ENCODE peak calls at places on chromosomes 12 and 14, in six cellular contexts. W is SHP77; B is prostate gland; M is GM04503; L is AG04450; Z is activated T-helper 1 cell treated with anti-CD3 and anti-CD28 coated beads, Interleukin-2, amount 50 U/mL, for 16 hours. O is an unnamed sample.
A peak's percentile ranks its signal among the peaks of the same experiment; 100 is the strongest.

GRCh38 chr12:102659200-102659911 is 179.0 kb upstream of the IGF1 start:
- DNase-seq in L (no peak), M (no peak), Z (no peak), W (no peak), B (no peak), O (no peak)

GRCh38 chr12:122740351-122740750 is 9.7 kb upstream of the HCAR1 start:
- DNase-seq in M (no peak), B (no peak), Z (no peak), W (no peak), L (no peak), O (no peak)

GRCh38 chr12:20459920-20460319 is 91.6 kb downstream of the PDE3A start:
- DNase-seq in W (no peak), M (no peak), L (no peak), B (no peak), Z (no peak), O (no peak)

GRCh38 chr12:121806556-121807308 is 2.9 kb downstream of the SETD1B start:
- DNase-seq in L (no peak), M (no peak), W (no peak), Z (no peak), B (no peak), O (no peak)

GRCh38 chr12:108647199-108647935 is 13.7 kb upstream of the SELPLG start:
- DNase-seq in W (no peak), M (no peak), L (no peak), B (no peak), Z (no peak), O (no peak)

GRCh38 chr14:25381498-25381897 is 331.6 kb upstream of the STXBP6 start:
- DNase-seq in W (peak; percentile 3), Z (no peak), M (no peak), L (no peak), B (no peak), O (no peak)

GRCh38 chr12:92362785-92363184 is 217.1 kb upstream of the BTG1 start:
- DNase-seq in M (no peak), L (no peak), B (no peak), Z (no peak), W (no peak), O (no peak)

GRCh38 chr12:56338643-56339422 is at the start of gene IL23A:
- DNase-seq in L (no peak), Z (peak; percentile 79), B (no peak), W (no peak), M (no peak), O (no peak)

GRCh38 chr12:92109613-92110012 is 36.0 kb downstream of the BTG1 start:
- DNase-seq in Z (no peak), B (no peak), L (no peak), W (no peak), M (no peak), O (no peak)

GRCh38 chr14:103546651-103547454 is 15.6 kb downstream of the BAG5 start:
- DNase-seq in Z (peak; percentile 61), B (peak; percentile 55), M (no peak), L (no peak), W (peak; percentile 57), O (no peak)

GRCh38 chr12:87768884-87769283 is 260.3 kb downstream of the C12orf50 start:
- DNase-seq in M (no peak), B (no peak), Z (no peak), L (no peak), W (no peak), O (no peak)

GRCh38 chr12:112375105-112375504 is 7.1 kb downstream of the HECTD4 start:
- DNase-seq in M (no peak), L (no peak), Z (no peak), W (peak; percentile 26), B (no peak), O (no peak)

GRCh38 chr12:66120477-66120876 is 10.1 kb downstream of the LLPH start:
- DNase-seq in Z (no peak), L (no peak), M (no peak), W (no peak), B (no peak), O (no peak)

GRCh38 chr12:58529114-58529665 is 391.1 kb downstream of the LRIG3 start:
- DNase-seq in B (no peak), L (no peak), M (peak; percentile 44), Z (no peak), W (no peak), O (no peak)

GRCh38 chr14:92926180-92926845 is 3.4 kb downstream of the CHGA start:
- DNase-seq in Z (no peak), M (no peak), B (no peak), L (no peak), W (no peak), O (no peak)

GRCh38 chr14:94514351-94514750 is 5.1 kb upstream of the SERPINA12 start:
- DNase-seq in M (no peak), W (no peak), Z (no peak), B (no peak), L (no peak), O (no peak)

GRCh38 chr12:94718114-94718513 is 67.8 kb upstream of the TMCC3 start:
- DNase-seq in W (no peak), B (no peak), L (no peak), Z (no peak), M (no peak), O (no peak)

GRCh38 chr12:52947738-52948423 is 1.0 kb upstream of the KRT18 start:
- DNase-seq in M (no peak), Z (no peak), B (no peak), L (no peak), W (no peak), O (no peak)

GRCh38 chr14:61042220-61042619 is 61.2 kb downstream of the SLC38A6 start:
- DNase-seq in B (no peak), M (no peak), W (peak; percentile 21), L (no peak), Z (no peak), O (no peak)

GRCh38 chr14:50031534-50032313 is 84.6 kb downstream of the VCPKMT start:
- DNase-seq in L (no peak), W (no peak), B (no peak), M (peak; percentile 77), Z (no peak), O (no peak)

GRCh38 chr14:105861985-105862465 is 335.6 kb downstream of the TMEM121 start:
- DNase-seq in W (no peak), Z (no peak), B (no peak), M (no peak), L (no peak), O (no peak)

GRCh38 chr14:104948736-104949031 is 24.0 kb downstream of the PLD4 start:
- DNase-seq in B (no peak), Z (no peak), M (no peak), W (no peak), L (no peak), O (no peak)

GRCh38 chr14:104680806-104681688 is 8.4 kb upstream of the INF2 start:
- DNase-seq in W (peak; percentile 6), B (peak; percentile 70), M (no peak), L (no peak), Z (no peak), O (no peak)

GRCh38 chr12:50618864-50619609 is 114.3 kb downstream of the DIP2B start:
- DNase-seq in B (no peak), W (no peak), M (no peak), Z (no peak), L (no peak), O (no peak)

GRCh38 chr12:100554608-100555077 is 18.8 kb upstream of the GAS2L3 start:
- DNase-seq in L (peak; percentile 72), W (peak; percentile 58), Z (no peak), M (peak; percentile 53), B (no peak), O (peak; percentile 63)

GRCh38 chr14:94320243-94320642 is 2.9 kb downstream of the SERPINA6 start:
- DNase-seq in W (no peak), L (no peak), M (no peak), B (no peak), Z (no peak), O (no peak)

GRCh38 chr14:88630565-88630964 is 67.7 kb downstream of the ZC3H14 start:
- DNase-seq in Z (no peak), L (no peak), W (no peak), M (no peak), B (no peak), O (no peak)

GRCh38 chr12:39427360-39427808 is 15.5 kb downstream of the KIF21A start:
- DNase-seq in B (no peak), M (peak; percentile 14), W (no peak), L (no peak), Z (no peak), O (no peak)

GRCh38 chr12:53050426-53051057 is 677 bp downstream of the TNS2 start:
- DNase-seq in M (no peak), L (no peak), Z (no peak), B (no peak), W (no peak), O (no peak)

GRCh38 chr12:74849801-74850200 is 312.2 kb downstream of the ATXN7L3B start:
- DNase-seq in B (no peak), W (no peak), L (no peak), Z (no peak), M (no peak), O (no peak)

GRCh38 chr14:100532154-100532915 is 54.9 kb downstream of the BEGAIN start:
- DNase-seq in B (no peak), Z (no peak), W (no peak), L (no peak), M (no peak), O (no peak)

GRCh38 chr14:23049011-23049410 is 7.0 kb downstream of the PSMB11 start:
- DNase-seq in L (no peak), M (no peak), W (no peak), Z (no peak), B (no peak), O (no peak)

GRCh38 chr12:10537721-10538120 is 32.0 kb downstream of the EIF2S3B start:
- DNase-seq in L (no peak), B (no peak), Z (no peak), M (no peak), W (no peak), O (no peak)

GRCh38 chr12:14256139-14256538 is 109.3 kb upstream of the ATF7IP start:
- DNase-seq in W (no peak), M (no peak), Z (no peak), L (no peak), B (no peak), O (no peak)

GRCh38 chr14:88933203-88933602 is 108.8 kb downstream of the TTC8 start:
- DNase-seq in Z (no peak), M (no peak), W (no peak), B (no peak), L (no peak), O (no peak)

GRCh38 chr12:131098178-131098981 is 144.7 kb downstream of the ADGRD1 start:
- DNase-seq in M (no peak), L (no peak), B (no peak), W (no peak), Z (no peak), O (no peak)

O was measured in AG04449.